ENCODE peak calls at places on chromosomes 2 and 18, in seven cellular contexts. H is mesenchymal stem cell, B is NT2/D1, L is mesendoderm, T is GM23248, X is MM.1S, Y is HCT116. A is an unnamed sample. For H3K4me1 and H3K27me3, the result is how much of the 10 kb centered on the place peaks cover.

GRCh38 chr18:58080516-58080915 is 36.5 kb downstream of the NEDD4L start:
- DNase-seq in H (no peak), B (no peak), L (peak), T (no peak), X (no peak), Y (no peak), A (no peak)

GRCh38 chr2:33777791-33778190 is 178.7 kb upstream of the FAM98A start:
- DNase-seq in H (no peak), B (no peak), L (no peak), T (peak), X (no peak), Y (no peak), A (no peak)

GRCh38 chr2:46239175-46239846 is 57.9 kb upstream of the EPAS1 start:
- DNase-seq in H (peak), B (no peak), L (no peak), T (peak), X (no peak), Y (no peak), A (no peak)

GRCh38 chr18:36567800-36568199 is 261.0 kb downstream of the TPGS2 start:
- DNase-seq in H (no peak), B (no peak), L (no peak), T (no peak), X (no peak), Y (no peak), A (no peak)

GRCh38 chr2:8004250-8004681 is 677.6 kb upstream of the ID2 start:
- DNase-seq in H (peak), B (no peak), L (peak), T (peak), X (no peak), Y (no peak), A (peak)

GRCh38 chr18:77086656-77087390 is 45.8 kb downstream of the MBP start:
- DNase-seq in H (peak), B (no peak), L (no peak), T (peak), X (no peak), Y (no peak), A (no peak)

GRCh38 chr2:168178925-168179324 is 68.5 kb downstream of the STK39 start:
- DNase-seq in H (no peak), B (no peak), L (no peak), T (no peak), X (no peak), Y (no peak), A (no peak)

GRCh38 chr2:12037301-12037700 is 290.9 kb downstream of the LPIN1 start:
- DNase-seq in H (no peak), B (no peak), L (no peak), T (no peak), X (no peak), Y (no peak), A (no peak)

GRCh38 chr2:68438455-68439303 is 28.4 kb downstream of the FBXO48 start:
- DNase-seq in H (no peak), B (no peak), L (no peak), T (no peak), X (no peak), Y (no peak), A (no peak)

GRCh38 chr2:200367155-200367554 is 60.7 kb downstream of the SPATS2L start:
- DNase-seq in H (peak), B (no peak), L (no peak), T (no peak), X (no peak), Y (no peak), A (peak)

GRCh38 chr18:7637269-7637668 is 70.2 kb downstream of the PTPRM start:
- DNase-seq in H (no peak), B (no peak), L (no peak), T (peak), X (no peak), Y (no peak), A (no peak)

GRCh38 chr2:236702693-236703092 is 133.1 kb downstream of the ACKR3 start:
- DNase-seq in H (no peak), B (no peak), L (no peak), T (no peak), X (no peak), Y (no peak), A (no peak)

GRCh38 chr2:108971661-108972566 is 17.1 kb downstream of the EDAR start:
- DNase-seq in H (no peak), B (no peak), L (no peak), T (peak), X (no peak), Y (peak), A (peak)

GRCh38 chr2:215835641-215836040 is 177.7 kb downstream of the MREG start:
- DNase-seq in H (no peak), B (no peak), L (no peak), T (no peak), X (no peak), Y (no peak), A (no peak)

GRCh38 chr2:127014630-127015029 is 92.3 kb downstream of the BIN1 start:
- DNase-seq in H (peak), B (no peak), L (no peak), T (peak), X (no peak), Y (no peak), A (peak)

GRCh38 chr18:46141199-46141598 is 37.0 kb downstream of the HAUS1 start:
- DNase-seq in H (no peak), B (no peak), L (no peak), T (no peak), X (no peak), Y (no peak), A (no peak)

GRCh38 chr2:65366595-65367125 is 65.7 kb downstream of the SPRED2 start:
- DNase-seq in H (peak), B (no peak), L (peak), T (peak), X (no peak), Y (peak), A (peak)

GRCh38 chr2:97950329-97951154 is 45.2 kb downstream of the TMEM131 start:
- DNase-seq in H (peak), B (no peak), L (no peak), T (peak), X (no peak), Y (no peak), A (peak)

GRCh38 chr2:232013701-232014353 is 52.3 kb downstream of the DIS3L2 start:
- DNase-seq in H (peak), B (no peak), L (no peak), T (peak), X (peak), Y (no peak), A (peak)

GRCh38 chr2:75053484-75054112 is 95.2 kb downstream of the POLE4 start:
- DNase-seq in H (peak), B (peak), L (peak), T (peak), X (peak), Y (peak), A (no peak)

DNA sequence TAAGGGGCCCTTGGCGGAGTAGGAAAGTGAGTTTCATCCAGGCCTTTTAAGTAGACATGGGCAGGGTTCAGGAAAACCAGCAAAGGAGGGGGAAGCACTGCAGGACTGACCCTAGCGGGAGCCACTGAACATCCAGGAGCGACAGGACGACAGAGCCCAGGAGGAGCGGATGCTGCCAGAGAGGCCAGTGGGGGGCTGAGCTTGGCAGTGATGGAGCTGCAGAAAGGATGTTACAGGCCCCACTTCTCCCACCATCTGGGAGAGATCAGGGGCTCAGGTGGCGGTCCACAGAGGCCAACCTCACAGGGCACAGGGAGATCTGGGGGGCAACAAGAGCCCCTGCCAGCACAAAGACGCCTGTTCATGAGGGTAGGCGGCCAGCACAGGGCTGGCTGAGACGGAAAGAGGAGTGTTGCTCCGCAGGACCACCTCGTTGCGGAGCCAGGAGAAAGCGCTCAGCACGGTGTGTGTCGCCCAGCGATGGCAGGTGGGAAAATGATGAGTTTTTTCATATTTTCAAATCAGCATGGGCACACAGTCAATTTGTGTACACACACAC is 63.4 kb downstream of the NDUFA10 start:
- DNase-seq in H (no peak), B (no peak), L (no peak), T (no peak), X (no peak), Y (no peak), A (no peak)
- H3K9ac ChIP-seq in H (no peak), B (no peak), L (no peak), T (no peak), X (no peak), Y (no peak), A (no peak)

DNA sequence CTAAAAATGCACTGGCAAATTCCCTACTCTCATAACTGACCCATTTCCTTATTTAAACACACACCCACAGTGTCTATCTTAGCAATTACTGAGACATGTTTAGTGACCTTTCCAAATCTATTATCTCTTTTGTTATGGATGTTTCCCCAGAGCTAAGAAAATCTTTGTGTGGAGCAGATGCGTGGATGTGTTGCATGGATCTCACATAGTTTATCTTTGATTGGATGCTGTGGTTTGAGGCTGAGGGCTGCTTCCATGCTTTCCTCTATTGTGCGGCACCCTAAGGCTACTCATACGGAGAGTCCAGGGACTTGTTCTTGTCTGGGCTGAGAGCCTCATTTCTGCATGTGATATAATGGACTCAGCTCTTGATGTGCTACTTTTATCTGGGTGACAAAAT is 4.7 kb downstream of the ANKZF1 start:
- DNase-seq in H (no peak), B (no peak), L (no peak), T (no peak), X (no peak), Y (no peak), A (no peak)
- H3K4me1 ChIP-seq in H (under half), B (under half), L (under half), T (under half), X (under half), Y (under half), A (under half)

DNA sequence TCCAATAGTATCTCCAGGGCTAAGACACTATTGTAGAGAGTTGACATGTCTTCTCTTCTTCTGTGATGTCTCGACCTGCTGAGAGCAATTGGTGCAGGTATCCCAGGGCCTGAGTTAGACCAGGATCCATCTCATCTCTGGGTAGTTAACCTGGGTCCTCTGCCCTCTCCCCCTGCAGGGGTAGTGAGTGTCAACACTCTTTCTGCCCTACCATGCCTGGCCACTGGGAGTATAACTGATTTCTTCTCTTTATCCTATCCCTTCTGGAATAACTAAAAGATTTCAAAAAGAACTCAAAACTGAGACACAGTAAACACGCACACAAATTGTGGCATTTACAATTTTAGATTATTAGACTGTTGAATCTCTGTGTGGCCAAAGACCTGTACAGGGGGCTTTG is 20.8 kb upstream of the SIX3 start:
- DNase-seq in H (no peak), B (no peak), L (no peak), T (no peak), X (no peak), Y (no peak), A (no peak)
- H3K27me3 ChIP-seq in H (half or more), B (under half), L (under half), T (half or more), X (under half), Y (under half), A (half or more)

GRCh38 chr2:163734401-163734800 is 1.4 kb downstream of the FIGN start:
- DNase-seq in H (peak), B (no peak), L (no peak), T (peak), X (no peak), Y (no peak), A (no peak)
- H3K9ac ChIP-seq in H (peak), B (no peak), L (no peak), T (peak), X (no peak), Y (no peak), A (peak)

GRCh38 chr2:207161724-207162123 is 4.0 kb downstream of the KLF7 start:
- DNase-seq in H (no peak), B (no peak), L (no peak), T (peak), X (no peak), Y (no peak), A (peak)
- H3K4me1 ChIP-seq in H (under half), B (under half), L (under half), T (half or more), X (under half), Y (under half), A (under half)

GRCh38 chr18:28342231-28342630 is 165.3 kb upstream of the CDH2 start:
- DNase-seq in H (no peak), B (no peak), L (no peak), T (no peak), X (no peak), Y (no peak), A (no peak)

GRCh38 chr18:28338316-28338715 is 161.4 kb upstream of the CDH2 start:
- DNase-seq in H (no peak), B (no peak), L (no peak), T (no peak), X (no peak), Y (no peak), A (no peak)
- H3K27me3 ChIP-seq in H (under half), B (under half), L (under half), T (under half), X (under half), Y (under half), A (under half)

GRCh38 chr2:157444643-157445040 is 753 bp upstream of the CYTIP start:
- DNase-seq in H (no peak), B (no peak), L (no peak), T (no peak), X (peak), Y (no peak), A (no peak)
- H3K9ac ChIP-seq in H (no peak), B (no peak), L (no peak), T (no peak), X (peak), Y (no peak), A (no peak)